ENCODE peak calls at places on chromosomes 13 and 19, in six cellular contexts. L, H, D, C, W and P are unnamed samples.

GRCh38 chr19:35115538-35115951 is at the start of gene FXYD3:
- DNase-seq in L (no peak), H (no peak), D (no peak), C (no peak), W (no peak), P (no peak)

GRCh38 chr13:113848020-113848419 is 15.9 kb downstream of the GAS6 start:
- DNase-seq in L (no peak), H (peak; percentile 7), D (no peak), C (no peak), W (no peak), P (peak; percentile 34)

GRCh38 chr13:28744091-28744536 is 25.3 kb upstream of the SLC46A3 start:
- DNase-seq in L (peak; percentile 19), H (no peak), D (no peak), C (no peak), W (no peak), P (peak; percentile 85)

GRCh38 chr13:106612688-106613087 is 44.8 kb upstream of the ARGLU1 start:
- DNase-seq in L (peak; percentile 90), H (no peak), D (no peak), C (no peak), W (no peak), P (no peak)

GRCh38 chr19:58009666-58010301 is 7.2 kb upstream of the ZNF606 start:
- DNase-seq in L (peak; percentile 61), H (peak; percentile 75), D (peak; percentile 94), C (no peak), W (peak; percentile 71), P (peak; percentile 89)

GRCh38 chr13:40440990-40441820 is 225.2 kb downstream of the FOXO1 start:
- DNase-seq in L (peak; percentile 86), H (peak; percentile 86), D (peak; percentile 86), C (no peak), W (no peak), P (no peak)

GRCh38 chr19:18176367-18177310 is 3.0 kb downstream of the IFI30 start:
- DNase-seq in L (no peak), H (peak; percentile 14), D (no peak), C (no peak), W (no peak), P (no peak)

GRCh38 chr13:51764184-51765141 is 39.5 kb downstream of the DHRS12 start:
- DNase-seq in L (peak; percentile 81), H (peak; percentile 79), D (peak; percentile 68), C (peak; percentile 45), W (no peak), P (no peak)

GRCh38 chr13:78660130-78660857 is 1.3 kb upstream of the OBI1 start:
- DNase-seq in L (peak; percentile 7), H (no peak), D (no peak), C (no peak), W (no peak), P (peak; percentile 68)

GRCh38 chr13:40206241-40207109 is 460.0 kb downstream of the FOXO1 start:
- DNase-seq in L (no peak), H (no peak), D (no peak), C (no peak), W (no peak), P (no peak)

GRCh38 chr19:2604747-2605329 is 97.7 kb downstream of the GNG7 start:
- DNase-seq in L (no peak), H (no peak), D (no peak), C (no peak), W (no peak), P (no peak)

GRCh38 chr19:2607712-2608601 is 94.5 kb downstream of the GNG7 start:
- DNase-seq in L (no peak), H (no peak), D (peak; percentile 62), C (peak; percentile 79), W (no peak), P (no peak)

GRCh38 chr19:2600914-2601870 is 101.3 kb downstream of the GNG7 start:
- DNase-seq in L (no peak), H (no peak), D (no peak), C (no peak), W (no peak), P (no peak)

GRCh38 chr19:2602391-2603181 is 99.9 kb downstream of the GNG7 start:
- DNase-seq in L (peak; percentile 76), H (peak; percentile 71), D (peak; percentile 88), C (no peak), W (peak; percentile 80), P (peak; percentile 92)

DNA sequence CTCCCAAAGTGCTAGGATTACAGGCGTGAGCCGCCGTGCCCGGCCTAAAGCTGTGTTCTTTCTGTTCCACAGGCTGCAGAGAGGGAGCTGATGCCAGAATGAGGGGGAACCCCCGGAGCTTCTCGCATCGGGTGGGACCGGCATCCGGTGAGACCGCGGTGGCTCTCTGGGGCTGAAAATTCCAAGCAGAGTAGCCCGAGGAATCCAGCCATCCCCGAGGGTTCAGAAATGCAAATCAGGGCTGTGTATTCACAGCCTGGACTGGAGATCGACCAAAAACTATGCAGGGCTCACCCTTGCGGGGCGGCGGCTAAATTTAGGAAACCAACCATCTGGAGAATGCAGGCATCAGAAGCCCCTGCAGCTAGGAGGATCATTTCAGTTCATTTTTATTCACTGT is 99.2 kb downstream of the GNG7 start:
- DNase-seq in L (peak; percentile 51), H (no peak), D (peak; percentile 81), C (no peak), W (peak; percentile 58), P (peak; percentile 77)
- H3K4me3 ChIP-seq in L (peak overlapping the region; percentile 30), H (no peak overlapping the region), D (peak overlapping the region; percentile 36), C (no peak overlapping the region), W (peak overlapping the region; percentile 30), P (no peak overlapping the region)

GRCh38 chr19:52473655-52474350 is 20.4 kb downstream of the ZNF578 start:
- DNase-seq in L (no peak), H (no peak), D (no peak), C (no peak), W (no peak), P (no peak)
- H3K9me3 ChIP-seq in L (peaks cover 94% of the 10 kb centered on the region), H (peaks cover 20% of the 10 kb centered on the region), D (peaks cover 100% of the 10 kb centered on the region), C (peaks cover 79% of the 10 kb centered on the region), W (peaks cover 55% of the 10 kb centered on the region), P (peaks cover 97% of the 10 kb centered on the region)

GRCh38 chr19:27652796-27653195 is 1560.2 kb downstream of the UQCRFS1 start:
- DNase-seq in L (no peak), H (no peak), D (no peak), C (no peak), W (no peak), P (peak; percentile 2)
- H3K4me3 ChIP-seq in L (no peak overlapping the region), H (no peak overlapping the region), D (no peak overlapping the region), C (no peak overlapping the region), W (no peak overlapping the region), P (no peak overlapping the region)

GRCh38 chr19:21908066-21908465 is 72.1 kb upstream of the ZNF43 start:
- DNase-seq in L (no peak), H (no peak), D (no peak), C (no peak), W (no peak), P (no peak)
- H3K9me3 ChIP-seq in L (no peaks in the 10 kb centered on the region), H (no peaks in the 10 kb centered on the region), D (no peaks in the 10 kb centered on the region), C (no peaks in the 10 kb centered on the region), W (no peaks in the 10 kb centered on the region), P (peaks cover 73% of the 10 kb centered on the region)

GRCh38 chr19:48595833-48596232 is 10.7 kb upstream of the SPACA4 start:
- DNase-seq in L (no peak), H (no peak), D (no peak), C (no peak), W (no peak), P (no peak)
- H3K4me3 ChIP-seq in L (no peak overlapping the region), H (no peak overlapping the region), D (no peak overlapping the region), C (no peak overlapping the region), W (no peak overlapping the region), P (no peak overlapping the region)

GRCh38 chr19:53055117-53055516 is 10.6 kb downstream of the ERVV-2 start:
- DNase-seq in L (no peak), H (no peak), D (no peak), C (no peak), W (no peak), P (no peak)
- H3K9me3 ChIP-seq in L (peaks cover 12% of the 10 kb centered on the region), H (no peaks in the 10 kb centered on the region), D (peaks cover 13% of the 10 kb centered on the region), C (peaks cover 18% of the 10 kb centered on the region), W (no peaks in the 10 kb centered on the region), P (peaks cover 6% of the 10 kb centered on the region)